ENCODE peak calls at places on chromosomes 12 and 14, in nine cellular contexts. U is AG09309, N is left ventricle myocardium inferior, S is psoas muscle, R is endodermal cell, P is lower leg skin, J is heart right ventricle, L is GM13977, C is AG04450. V is an unnamed sample.

GRCh38 chr12:78804262-78804661 is 60.3 kb upstream of the SYT1 start:
- DNase-seq in P (no peak), C (no peak), J (no peak), S (no peak), L (no peak), U (no peak), N (no peak), R (no peak), V (no peak)

GRCh38 chr14:33859306-33859705 is 91.6 kb downstream of the EGLN3 start:
- DNase-seq in S (no peak), R (no peak), P (no peak), U (no peak), J (no peak), L (no peak), C (no peak), N (no peak), V (no peak)

GRCh38 chr14:99035268-99035667 is 236.7 kb downstream of the BCL11B start:
- DNase-seq in U (no peak), S (peak; percentile 68), J (peak; percentile 30), P (peak; percentile 93), L (no peak), C (no peak), N (peak; percentile 59), R (no peak), V (no peak)

GRCh38 chr14:101235042-101235871 is 326.0 kb upstream of the DIO3 start:
- DNase-seq in R (peak; percentile 92), N (peak; percentile 50), U (no peak), S (peak; percentile 68), P (peak; percentile 86), C (no peak), L (peak; percentile 71), J (peak; percentile 55), V (peak; percentile 48)

GRCh38 chr12:104494816-104495158 is 38.0 kb downstream of the CHST11 start:
- DNase-seq in S (no peak), C (no peak), U (no peak), P (no peak), J (no peak), N (no peak), L (no peak), R (no peak), V (no peak)

GRCh38 chr12:1791104-1791927 is 29.0 kb upstream of the LRTM2 start:
- DNase-seq in C (no peak), R (peak; percentile 87), J (no peak), P (peak; percentile 91), S (peak; percentile 76), U (no peak), L (peak; percentile 74), N (no peak), V (peak; percentile 60)

GRCh38 chr12:95074766-95075165 is 1.3 kb upstream of the NR2C1 start:
- DNase-seq in L (no peak), R (no peak), P (no peak), N (no peak), J (no peak), U (no peak), S (no peak), C (no peak), V (no peak)

GRCh38 chr12:53613821-53614220 is 12.4 kb downstream of the ATF7 start:
- DNase-seq in U (peak; percentile 39), L (no peak), R (no peak), P (no peak), S (no peak), J (no peak), N (no peak), C (no peak), V (no peak)

GRCh38 chr12:47885012-47885501 is 19.7 kb downstream of the VDR start:
- DNase-seq in S (no peak), L (peak; percentile 56), P (no peak), N (no peak), R (no peak), J (no peak), U (no peak), C (no peak), V (peak; percentile 71)

GRCh38 chr14:89457007-89457406 is 40.0 kb upstream of the FOXN3 start:
- DNase-seq in L (no peak), C (no peak), U (no peak), P (no peak), R (no peak), S (no peak), J (no peak), N (no peak), V (no peak)

GRCh38 chr12:88445715-88446393 is 134.4 kb downstream of the KITLG start:
- DNase-seq in U (no peak), N (no peak), R (no peak), L (no peak), S (no peak), J (no peak), P (no peak), C (no peak), V (no peak)

GRCh38 chr14:21068521-21069387 is 1.4 kb upstream of the ARHGEF40 start:
- DNase-seq in J (peak; percentile 38), L (peak; percentile 76), N (peak; percentile 47), R (peak; percentile 82), C (no peak), S (peak; percentile 76), U (no peak), P (peak; percentile 88), V (peak; percentile 61)

GRCh38 chr14:80584638-80585505 is 356.7 kb downstream of the CEP128 start:
- DNase-seq in R (no peak), L (no peak), U (no peak), S (no peak), P (no peak), C (peak; percentile 48), J (no peak), N (no peak), V (no peak)

GRCh38 chr12:54340845-54341244 is 15.9 kb downstream of the COPZ1 start:
- DNase-seq in R (no peak), J (no peak), L (no peak), U (no peak), N (no peak), P (no peak), C (no peak), S (no peak), V (no peak)

GRCh38 chr12:78970041-78970440 is 105.5 kb downstream of the SYT1 start:
- DNase-seq in P (no peak), U (no peak), R (no peak), C (no peak), N (no peak), L (no peak), J (no peak), S (no peak), V (no peak)

GRCh38 chr12:116520225-116520624 is 39.0 kb upstream of the MAP1LC3B2 start:
- DNase-seq in C (no peak), L (no peak), U (no peak), R (no peak), P (peak; percentile 58), N (no peak), S (no peak), J (no peak), V (no peak)

GRCh38 chr12:125773033-125773432 is 707.8 kb downstream of the AACS start:
- DNase-seq in J (no peak), N (no peak), S (no peak), U (no peak), R (peak; percentile 91), C (no peak), L (peak; percentile 50), P (no peak), V (peak; percentile 28)
- TF ChIP-seq CTCF in J (peak; percentile 21), N (peak; percentile 29), S (no peak), U (no peak), R (peak; percentile 77), C (no peak), L (peak; percentile 60), P (no peak), V (peak; percentile 17)

GRCh38 chr12:124205405-124205804 is 89.5 kb upstream of the RFLNA start:
- DNase-seq in S (no peak), R (no peak), J (no peak), L (no peak), N (no peak), P (no peak), U (no peak), C (no peak), V (no peak)

GRCh38 chr12:124203176-124203575 is 91.7 kb upstream of the RFLNA start:
- DNase-seq in N (no peak), J (no peak), S (no peak), L (no peak), R (no peak), P (no peak), U (no peak), C (no peak), V (no peak)

GRCh38 chr12:124207617-124208016 is 87.3 kb upstream of the RFLNA start:
- DNase-seq in S (no peak), L (no peak), U (no peak), N (no peak), J (no peak), P (no peak), R (peak; percentile 48), C (no peak), V (no peak)

GRCh38 chr12:124208469-124208868 is 86.4 kb upstream of the RFLNA start:
- DNase-seq in S (no peak), U (no peak), P (no peak), C (no peak), N (no peak), R (peak; percentile 42), L (no peak), J (no peak), V (no peak)

GRCh38 chr12:124207049-124207448 is 87.8 kb upstream of the RFLNA start:
- DNase-seq in U (no peak), J (no peak), P (no peak), L (no peak), S (no peak), C (no peak), N (no peak), R (no peak), V (no peak)
- TF ChIP-seq CTCF in U (no peak), J (no peak), P (no peak), L (no peak), S (no peak), C (no peak), N (no peak), R (no peak), V (no peak)

DNA sequence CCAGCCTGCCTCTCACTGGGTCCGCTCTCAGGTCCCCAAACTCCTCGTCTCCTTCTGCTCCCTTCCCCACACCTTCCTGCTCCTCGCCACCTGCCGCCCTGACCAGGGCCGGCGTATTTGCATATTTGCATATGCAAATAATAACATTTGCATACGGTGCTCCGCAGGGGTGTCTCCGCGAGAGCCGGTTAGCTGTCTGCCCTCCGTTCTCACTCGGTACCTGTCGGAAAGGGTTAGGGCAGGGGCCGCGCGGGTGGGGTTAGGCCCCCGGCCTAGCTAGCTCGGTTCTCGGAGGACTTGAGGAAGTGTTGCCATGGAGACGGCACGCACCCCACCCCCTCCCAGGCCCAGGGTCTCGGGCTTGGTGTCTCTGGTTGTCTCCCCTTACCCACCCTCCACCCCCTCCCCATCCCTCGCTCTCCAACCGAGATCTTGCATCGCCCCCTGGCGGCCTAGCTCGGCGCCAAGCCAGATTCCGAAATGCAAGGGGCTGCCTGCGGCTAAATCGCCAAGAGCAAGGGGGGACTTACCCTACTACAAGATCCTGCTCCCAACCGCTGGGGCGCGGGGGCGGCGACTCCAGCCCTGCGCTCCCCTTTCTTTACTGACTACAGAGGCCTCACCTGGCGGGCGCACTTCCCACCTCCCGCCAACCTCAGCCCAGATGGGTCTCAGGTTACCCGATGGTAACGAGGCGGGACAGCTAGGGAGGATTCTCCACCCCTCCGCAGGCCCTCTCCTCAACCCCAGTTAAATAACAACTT is 8.1 kb downstream of the STAC3 start:
- DNase-seq in U (no peak), L (peak; percentile 74), S (peak; percentile 76), N (no peak), R (peak; percentile 99), P (no peak), J (peak; percentile 66), C (no peak), V (peak; percentile 72)
- TF ChIP-seq CTCF in U (peak; percentile 73), L (peak; percentile 86), S (peak; percentile 45), N (peak; percentile 69), R (peak; percentile 82), P (no peak), J (peak; percentile 62), C (peak; percentile 68), V (peak; percentile 85)

GRCh38 chr14:74979442-74980397 is 23.0 kb upstream of the EIF2B2 start:
- DNase-seq in C (no peak), U (no peak), N (no peak), J (no peak), L (no peak), P (peak; percentile 81), R (peak; percentile 82), S (peak; percentile 90), V (no peak)
- TF ChIP-seq CTCF in C (peak; percentile 12), U (peak; percentile 13), N (no peak), J (no peak), L (no peak), P (no peak), R (peak; percentile 48), S (peak; percentile 31), V (no peak)

V was measured in GM10248.